ENCODE peak calls at places on chromosomes 4 and X, in ten cellular contexts. One of them, this sample, is unnamed.
A peak's percentile ranks its signal among the peaks of the same experiment; 100 is the strongest.

GRCh38 chrX:86014421-86014820 is 32.9 kb downstream of the CHM start:
- DNase-seq in OCI-M1: no peak
- DNase-seq in AG09309: no peak
- DNase-seq in stimulated activated effector memory CD8-positive, alpha-beta T cell treated with anti-CD3 and anti-CD28 coated beads, Interleukin-12 subunit alpha, Interleukin-12 subunit beta, amount 100 ng/mL, for 72 hours: no peak
- DNase-seq in anterior cingulate cortex: no peak
- DNase-seq in SW480: no peak
- DNase-seq in WTC11: no peak
- DNase-seq in T-helper 17 cell: no peak
- DNase-seq in fibroblast of the conjunctiva: no peak
- DNase-seq in CD8-positive, alpha-beta memory T cell: no peak
- DNase-seq in this sample: no peak

GRCh38 chr4:6021831-6022606 is 3.8 kb upstream of the C4orf50 start:
- DNase-seq in fibroblast of the conjunctiva: no peak
- DNase-seq in AG09309: no peak
- DNase-seq in stimulated activated effector memory CD8-positive, alpha-beta T cell treated with anti-CD3 and anti-CD28 coated beads, Interleukin-12 subunit alpha, Interleukin-12 subunit beta, amount 100 ng/mL, for 72 hours: no peak
- DNase-seq in SW480: no peak
- DNase-seq in T-helper 17 cell: no peak
- DNase-seq in CD8-positive, alpha-beta memory T cell: no peak
- DNase-seq in anterior cingulate cortex: no peak
- DNase-seq in WTC11: no peak
- DNase-seq in OCI-M1: no peak
- DNase-seq in this sample: no peak

GRCh38 chr4:140556372-140557085 is 12.2 kb downstream of the UCP1 start:
- DNase-seq in fibroblast of the conjunctiva: no peak
- DNase-seq in WTC11: no peak
- DNase-seq in anterior cingulate cortex: no peak
- DNase-seq in stimulated activated effector memory CD8-positive, alpha-beta T cell treated with anti-CD3 and anti-CD28 coated beads, Interleukin-12 subunit alpha, Interleukin-12 subunit beta, amount 100 ng/mL, for 72 hours: no peak
- DNase-seq in AG09309: no peak
- DNase-seq in T-helper 17 cell: no peak
- DNase-seq in SW480: no peak
- DNase-seq in OCI-M1: no peak
- DNase-seq in CD8-positive, alpha-beta memory T cell: no peak
- DNase-seq in this sample: no peak

GRCh38 chr4:17717301-17717700 is 64.1 kb downstream of the FAM184B start:
- DNase-seq in SW480: no peak
- DNase-seq in fibroblast of the conjunctiva: no peak
- DNase-seq in anterior cingulate cortex: peak; percentile 16
- DNase-seq in T-helper 17 cell: no peak
- DNase-seq in OCI-M1: no peak
- DNase-seq in AG09309: no peak
- DNase-seq in CD8-positive, alpha-beta memory T cell: no peak
- DNase-seq in stimulated activated effector memory CD8-positive, alpha-beta T cell treated with anti-CD3 and anti-CD28 coated beads, Interleukin-12 subunit alpha, Interleukin-12 subunit beta, amount 100 ng/mL, for 72 hours: no peak
- DNase-seq in WTC11: no peak
- DNase-seq in this sample: no peak

GRCh38 chr4:141713771-141714445 is 77.5 kb downstream of the IL15 start:
- DNase-seq in T-helper 17 cell: no peak
- DNase-seq in WTC11: no peak
- DNase-seq in OCI-M1: no peak
- DNase-seq in anterior cingulate cortex: no peak
- DNase-seq in AG09309: peak; percentile 11
- DNase-seq in stimulated activated effector memory CD8-positive, alpha-beta T cell treated with anti-CD3 and anti-CD28 coated beads, Interleukin-12 subunit alpha, Interleukin-12 subunit beta, amount 100 ng/mL, for 72 hours: no peak
- DNase-seq in fibroblast of the conjunctiva: no peak
- DNase-seq in SW480: peak; percentile 20
- DNase-seq in CD8-positive, alpha-beta memory T cell: no peak
- DNase-seq in this sample: peak; percentile 41

GRCh38 chr4:16991455-16991854 is 93.0 kb upstream of the LDB2 start:
- DNase-seq in T-helper 17 cell: no peak
- DNase-seq in stimulated activated effector memory CD8-positive, alpha-beta T cell treated with anti-CD3 and anti-CD28 coated beads, Interleukin-12 subunit alpha, Interleukin-12 subunit beta, amount 100 ng/mL, for 72 hours: no peak
- DNase-seq in SW480: no peak
- DNase-seq in WTC11: no peak
- DNase-seq in OCI-M1: peak; percentile 7
- DNase-seq in anterior cingulate cortex: no peak
- DNase-seq in fibroblast of the conjunctiva: no peak
- DNase-seq in AG09309: no peak
- DNase-seq in CD8-positive, alpha-beta memory T cell: no peak
- DNase-seq in this sample: no peak

GRCh38 chrX:98077440-98077839 is 1193.7 kb downstream of the RPA4 start:
- DNase-seq in WTC11: no peak
- DNase-seq in OCI-M1: no peak
- DNase-seq in SW480: no peak
- DNase-seq in fibroblast of the conjunctiva: no peak
- DNase-seq in stimulated activated effector memory CD8-positive, alpha-beta T cell treated with anti-CD3 and anti-CD28 coated beads, Interleukin-12 subunit alpha, Interleukin-12 subunit beta, amount 100 ng/mL, for 72 hours: no peak
- DNase-seq in T-helper 17 cell: no peak
- DNase-seq in AG09309: no peak
- DNase-seq in anterior cingulate cortex: no peak
- DNase-seq in CD8-positive, alpha-beta memory T cell: no peak
- DNase-seq in this sample: no peak

GRCh38 chrX:49153467-49153866 is 9.1 kb upstream of the MAGIX start:
- DNase-seq in AG09309: no peak
- DNase-seq in WTC11: no peak
- DNase-seq in OCI-M1: no peak
- DNase-seq in CD8-positive, alpha-beta memory T cell: no peak
- DNase-seq in SW480: no peak
- DNase-seq in stimulated activated effector memory CD8-positive, alpha-beta T cell treated with anti-CD3 and anti-CD28 coated beads, Interleukin-12 subunit alpha, Interleukin-12 subunit beta, amount 100 ng/mL, for 72 hours: no peak
- DNase-seq in anterior cingulate cortex: no peak
- DNase-seq in fibroblast of the conjunctiva: no peak
- DNase-seq in T-helper 17 cell: no peak
- DNase-seq in this sample: no peak

GRCh38 chr4:156312261-156312847 is 358.7 kb upstream of the CTSO start:
- DNase-seq in AG09309: no peak
- DNase-seq in OCI-M1: peak; percentile 50
- DNase-seq in CD8-positive, alpha-beta memory T cell: no peak
- DNase-seq in stimulated activated effector memory CD8-positive, alpha-beta T cell treated with anti-CD3 and anti-CD28 coated beads, Interleukin-12 subunit alpha, Interleukin-12 subunit beta, amount 100 ng/mL, for 72 hours: no peak
- DNase-seq in SW480: peak; percentile 3
- DNase-seq in WTC11: no peak
- DNase-seq in fibroblast of the conjunctiva: no peak
- DNase-seq in anterior cingulate cortex: no peak
- DNase-seq in T-helper 17 cell: no peak
- DNase-seq in this sample: no peak

GRCh38 chrX:107748490-107748889 is 27.1 kb downstream of the TSC22D3 start:
- DNase-seq in SW480: no peak
- DNase-seq in fibroblast of the conjunctiva: no peak
- DNase-seq in anterior cingulate cortex: no peak
- DNase-seq in T-helper 17 cell: no peak
- DNase-seq in OCI-M1: no peak
- DNase-seq in stimulated activated effector memory CD8-positive, alpha-beta T cell treated with anti-CD3 and anti-CD28 coated beads, Interleukin-12 subunit alpha, Interleukin-12 subunit beta, amount 100 ng/mL, for 72 hours: no peak
- DNase-seq in WTC11: no peak
- DNase-seq in AG09309: no peak
- DNase-seq in CD8-positive, alpha-beta memory T cell: no peak
- DNase-seq in this sample: no peak

GRCh38 chr4:40221744-40222143 is 24.9 kb downstream of the RHOH start:
- DNase-seq in OCI-M1: no peak
- DNase-seq in anterior cingulate cortex: no peak
- DNase-seq in T-helper 17 cell: no peak
- DNase-seq in AG09309: no peak
- DNase-seq in fibroblast of the conjunctiva: no peak
- DNase-seq in WTC11: no peak
- DNase-seq in SW480: no peak
- DNase-seq in stimulated activated effector memory CD8-positive, alpha-beta T cell treated with anti-CD3 and anti-CD28 coated beads, Interleukin-12 subunit alpha, Interleukin-12 subunit beta, amount 100 ng/mL, for 72 hours: no peak
- DNase-seq in CD8-positive, alpha-beta memory T cell: no peak
- DNase-seq in this sample: no peak

GRCh38 chrX:21885568-21885967 is 29.8 kb downstream of the YY2 start:
- DNase-seq in fibroblast of the conjunctiva: peak; percentile 12
- DNase-seq in OCI-M1: no peak
- DNase-seq in SW480: no peak
- DNase-seq in AG09309: no peak
- DNase-seq in anterior cingulate cortex: no peak
- DNase-seq in CD8-positive, alpha-beta memory T cell: no peak
- DNase-seq in WTC11: no peak
- DNase-seq in T-helper 17 cell: no peak
- DNase-seq in stimulated activated effector memory CD8-positive, alpha-beta T cell treated with anti-CD3 and anti-CD28 coated beads, Interleukin-12 subunit alpha, Interleukin-12 subunit beta, amount 100 ng/mL, for 72 hours: no peak
- DNase-seq in this sample: peak; percentile 16

GRCh38 chrX:57752866-57753265 is 72.8 kb upstream of the NLRP2B start:
- DNase-seq in stimulated activated effector memory CD8-positive, alpha-beta T cell treated with anti-CD3 and anti-CD28 coated beads, Interleukin-12 subunit alpha, Interleukin-12 subunit beta, amount 100 ng/mL, for 72 hours: no peak
- DNase-seq in WTC11: peak; percentile 50
- DNase-seq in CD8-positive, alpha-beta memory T cell: no peak
- DNase-seq in anterior cingulate cortex: no peak
- DNase-seq in AG09309: no peak
- DNase-seq in fibroblast of the conjunctiva: no peak
- DNase-seq in OCI-M1: peak; percentile 17
- DNase-seq in T-helper 17 cell: no peak
- DNase-seq in SW480: no peak
- DNase-seq in this sample: no peak

GRCh38 chr4:169202143-169202699 is 68.5 kb downstream of the SH3RF1 start:
- DNase-seq in OCI-M1: no peak
- DNase-seq in fibroblast of the conjunctiva: no peak
- DNase-seq in WTC11: no peak
- DNase-seq in T-helper 17 cell: no peak
- DNase-seq in anterior cingulate cortex: no peak
- DNase-seq in CD8-positive, alpha-beta memory T cell: no peak
- DNase-seq in stimulated activated effector memory CD8-positive, alpha-beta T cell treated with anti-CD3 and anti-CD28 coated beads, Interleukin-12 subunit alpha, Interleukin-12 subunit beta, amount 100 ng/mL, for 72 hours: no peak
- DNase-seq in AG09309: no peak
- DNase-seq in SW480: no peak
- DNase-seq in this sample: no peak

GRCh38 chrX:107935200-107935599 is 47.0 kb downstream of the TEX13B start:
- DNase-seq in CD8-positive, alpha-beta memory T cell: no peak
- DNase-seq in SW480: no peak
- DNase-seq in AG09309: no peak
- DNase-seq in WTC11: no peak
- DNase-seq in fibroblast of the conjunctiva: peak; percentile 6
- DNase-seq in T-helper 17 cell: no peak
- DNase-seq in OCI-M1: no peak
- DNase-seq in anterior cingulate cortex: no peak
- DNase-seq in stimulated activated effector memory CD8-positive, alpha-beta T cell treated with anti-CD3 and anti-CD28 coated beads, Interleukin-12 subunit alpha, Interleukin-12 subunit beta, amount 100 ng/mL, for 72 hours: no peak
- DNase-seq in this sample: peak; percentile 27

GRCh38 chrX:63428348-63428747 is 77.2 kb upstream of the SPIN4 start:
- DNase-seq in SW480: no peak
- DNase-seq in OCI-M1: no peak
- DNase-seq in anterior cingulate cortex: no peak
- DNase-seq in stimulated activated effector memory CD8-positive, alpha-beta T cell treated with anti-CD3 and anti-CD28 coated beads, Interleukin-12 subunit alpha, Interleukin-12 subunit beta, amount 100 ng/mL, for 72 hours: no peak
- DNase-seq in WTC11: no peak
- DNase-seq in T-helper 17 cell: no peak
- DNase-seq in CD8-positive, alpha-beta memory T cell: no peak
- DNase-seq in AG09309: no peak
- DNase-seq in fibroblast of the conjunctiva: no peak
- DNase-seq in this sample: no peak

This sample was measured in skeletal muscle cell.